ENCODE peak calls at places on chromosomes 2 and 18, in six cellular contexts. V is fibroblast of the conjunctiva; E is germinal center; P is activated naive CD4-positive, alpha-beta T cell treated with Interleukin-2 at 50 U/mL for 16 hours; O is stromal cell of bone marrow; N is cardiac muscle cell. F is an unnamed sample.

GRCh38 chr2:176117162-176117822 is 714 bp downstream of the HOXD10 start:
- DNase-seq in P (no peak), O (no peak), N (no peak), V (no peak), E (no peak), F (no peak)

GRCh38 chr18:3593904-3594759 is 144.2 kb downstream of the TGIF1 start:
- DNase-seq in O (peak), E (peak), V (peak), P (peak), N (peak), F (peak)

GRCh38 chr2:110864176-110864575 is 131.8 kb downstream of the ACOXL start:
- DNase-seq in P (no peak), O (no peak), E (no peak), V (no peak), N (no peak), F (no peak)

GRCh38 chr2:163732718-163733117 is 3.1 kb downstream of the FIGN start:
- DNase-seq in N (no peak), V (no peak), O (no peak), P (no peak), E (no peak), F (no peak)

GRCh38 chr2:109545828-109546713 is 67.7 kb downstream of the SEPTIN10 start:
- DNase-seq in N (peak), E (peak), O (peak), V (peak), P (peak), F (peak)

GRCh38 chr2:169761251-169761969 is 27.8 kb downstream of the KLHL23 start:
- DNase-seq in N (no peak), V (no peak), P (no peak), E (no peak), O (no peak), F (no peak)

GRCh38 chr2:171523339-171523931 is 1.2 kb downstream of the CYBRD1 start:
- DNase-seq in P (peak), N (peak), V (peak), O (peak), E (peak), F (no peak)

GRCh38 chr18:36899289-36899688 is 70.4 kb downstream of the KIAA1328 start:
- DNase-seq in P (no peak), N (no peak), V (no peak), E (peak), O (no peak), F (peak)

GRCh38 chr2:240512666-240513535 is 44.9 kb downstream of the ANKMY1 start:
- DNase-seq in V (no peak), O (no peak), P (no peak), E (no peak), N (no peak), F (no peak)